ENCODE peak calls at places on chromosomes 12 and 14, in seven cellular contexts. O, X, V, H, P, G and C are unnamed samples.

GRCh38 chr14:23056257-23056955 is 914 bp downstream of the CDH24 start:
- DNase-seq in O (peak; percentile 83), X (peak; percentile 76), V (no peak), H (peak; percentile 66), P (peak; percentile 90), G (peak; percentile 87), C (peak; percentile 87)

GRCh38 chr12:3002636-3003035 is 43.4 kb downstream of the TEAD4 start:
- DNase-seq in O (no peak), X (no peak), V (no peak), H (no peak), P (no peak), G (peak; percentile 39), C (no peak)

GRCh38 chr12:108381793-108382436 is 42.8 kb upstream of the CMKLR1 start:
- DNase-seq in O (peak; percentile 20), X (peak; percentile 14), V (no peak), H (peak; percentile 21), P (no peak), G (peak; percentile 86), C (no peak)

GRCh38 chr14:22598099-22598895 is at the start of gene ABHD4:
- DNase-seq in O (peak; percentile 55), X (peak; percentile 79), V (no peak), H (peak; percentile 20), P (peak; percentile 87), G (peak; percentile 90), C (peak; percentile 89)

GRCh38 chr14:86052868-86053267 is 522.9 kb downstream of the FLRT2 start:
- DNase-seq in O (no peak), X (no peak), V (no peak), H (no peak), P (no peak), G (no peak), C (no peak)

GRCh38 chr12:21372602-21373001 is at the start of gene IAPP:
- DNase-seq in O (no peak), X (no peak), V (no peak), H (no peak), P (no peak), G (no peak), C (no peak)

GRCh38 chr14:69039287-69039628 is 60.2 kb upstream of the ACTN1 start:
- DNase-seq in O (no peak), X (peak; percentile 78), V (no peak), H (no peak), P (no peak), G (no peak), C (no peak)

GRCh38 chr12:3317481-3317815 is 173.6 kb upstream of the PRMT8 start:
- DNase-seq in O (no peak), X (no peak), V (no peak), H (no peak), P (no peak), G (no peak), C (no peak)

GRCh38 chr12:122894173-122895121 is 1.5 kb downstream of the VPS37B start:
- DNase-seq in O (peak; percentile 54), X (no peak), V (no peak), H (no peak), P (no peak), G (no peak), C (no peak)

GRCh38 chr14:89303452-89304435 is 113.3 kb downstream of the FOXN3 start:
- DNase-seq in O (peak; percentile 66), X (peak; percentile 83), V (no peak), H (no peak), P (peak; percentile 72), G (peak; percentile 79), C (no peak)